ENCODE peak calls at places on chromosomes 1 and 21, in eight cellular contexts. One of them, this sample, is unnamed. For H3K4me1, the result is how much of the 10 kb centered on the place peaks cover.

GRCh38 chr1:14820320-14821085 is 222.0 kb downstream of the KAZN start:
- DNase-seq in colonic mucosa: no peak
- DNase-seq in neural progenitor cell: no peak
- DNase-seq in A549: no peak
- DNase-seq in CD8-positive, alpha-beta T cell: no peak
- DNase-seq in HCT116: no peak
- DNase-seq in ovary: no peak
- DNase-seq in transverse colon: no peak
- DNase-seq in this sample: no peak

GRCh38 chr21:31398574-31398973 is 54.5 kb upstream of the TIAM1 start:
- DNase-seq in A549: no peak
- DNase-seq in transverse colon: no peak
- DNase-seq in colonic mucosa: no peak
- DNase-seq in neural progenitor cell: no peak
- DNase-seq in ovary: no peak
- DNase-seq in CD8-positive, alpha-beta T cell: no peak
- DNase-seq in HCT116: no peak
- DNase-seq in this sample: no peak

GRCh38 chr1:228073870-228074545 is 8.5 kb upstream of the ARF1 start:
- DNase-seq in HCT116: no peak
- DNase-seq in ovary: no peak
- DNase-seq in neural progenitor cell: peak
- DNase-seq in colonic mucosa: no peak
- DNase-seq in transverse colon: no peak
- DNase-seq in CD8-positive, alpha-beta T cell: no peak
- DNase-seq in A549: no peak
- DNase-seq in this sample: no peak

GRCh38 chr21:37198989-37199924 is 67.9 kb downstream of the VPS26C start:
- DNase-seq in ovary: no peak
- DNase-seq in HCT116: peak
- DNase-seq in neural progenitor cell: no peak
- DNase-seq in colonic mucosa: no peak
- DNase-seq in transverse colon: no peak
- DNase-seq in A549: no peak
- DNase-seq in CD8-positive, alpha-beta T cell: no peak
- DNase-seq in this sample: peak

GRCh38 chr1:87686137-87686490 is 357.4 kb downstream of the LMO4 start:
- DNase-seq in colonic mucosa: no peak
- DNase-seq in transverse colon: no peak
- DNase-seq in ovary: no peak
- DNase-seq in HCT116: no peak
- DNase-seq in CD8-positive, alpha-beta T cell: no peak
- DNase-seq in neural progenitor cell: no peak
- DNase-seq in A549: no peak
- DNase-seq in this sample: no peak

GRCh38 chr1:191895462-191896058 is 262.7 kb upstream of the RGS18 start:
- DNase-seq in A549: no peak
- DNase-seq in CD8-positive, alpha-beta T cell: no peak
- DNase-seq in neural progenitor cell: peak
- DNase-seq in transverse colon: no peak
- DNase-seq in ovary: no peak
- DNase-seq in HCT116: no peak
- DNase-seq in colonic mucosa: no peak
- DNase-seq in this sample: no peak

GRCh38 chr1:18175530-18176377 is 68.2 kb downstream of the IGSF21 start:
- DNase-seq in ovary: no peak
- DNase-seq in A549: no peak
- DNase-seq in neural progenitor cell: no peak
- DNase-seq in colonic mucosa: no peak
- DNase-seq in CD8-positive, alpha-beta T cell: no peak
- DNase-seq in transverse colon: no peak
- DNase-seq in HCT116: no peak
- DNase-seq in this sample: no peak

GRCh38 chr1:7389786-7390603 is 381.1 kb upstream of the VAMP3 start:
- DNase-seq in transverse colon: no peak
- DNase-seq in CD8-positive, alpha-beta T cell: no peak
- DNase-seq in HCT116: no peak
- DNase-seq in ovary: no peak
- DNase-seq in colonic mucosa: peak
- DNase-seq in neural progenitor cell: no peak
- DNase-seq in A549: no peak
- DNase-seq in this sample: no peak

GRCh38 chr1:247407180-247407616 is 8.8 kb upstream of the NLRP3 start:
- DNase-seq in colonic mucosa: no peak
- DNase-seq in A549: no peak
- DNase-seq in ovary: no peak
- DNase-seq in neural progenitor cell: no peak
- DNase-seq in HCT116: no peak
- DNase-seq in transverse colon: peak
- DNase-seq in CD8-positive, alpha-beta T cell: peak
- DNase-seq in this sample: no peak

GRCh38 chr1:20120796-20121195 is 1.5 kb upstream of the PLA2G2D start:
- DNase-seq in ovary: no peak
- DNase-seq in A549: no peak
- DNase-seq in CD8-positive, alpha-beta T cell: no peak
- DNase-seq in colonic mucosa: no peak
- DNase-seq in neural progenitor cell: no peak
- DNase-seq in transverse colon: no peak
- DNase-seq in HCT116: no peak
- DNase-seq in this sample: no peak

GRCh38 chr1:226973371-226973897 is 33.3 kb downstream of the COQ8A start:
- DNase-seq in neural progenitor cell: no peak
- DNase-seq in transverse colon: peak
- DNase-seq in HCT116: no peak
- DNase-seq in CD8-positive, alpha-beta T cell: no peak
- DNase-seq in A549: no peak
- DNase-seq in colonic mucosa: no peak
- DNase-seq in ovary: no peak
- DNase-seq in this sample: no peak

GRCh38 chr1:160540859-160541233 is 17.8 kb upstream of the SLAMF6 start:
- DNase-seq in HCT116: no peak
- DNase-seq in ovary: no peak
- DNase-seq in neural progenitor cell: no peak
- DNase-seq in transverse colon: no peak
- DNase-seq in A549: no peak
- DNase-seq in colonic mucosa: no peak
- DNase-seq in CD8-positive, alpha-beta T cell: no peak
- DNase-seq in this sample: no peak

GRCh38 chr1:156935719-156936118 is 15.3 kb downstream of the LRRC71 start:
- DNase-seq in transverse colon: no peak
- DNase-seq in neural progenitor cell: no peak
- DNase-seq in colonic mucosa: no peak
- DNase-seq in A549: no peak
- DNase-seq in ovary: no peak
- DNase-seq in CD8-positive, alpha-beta T cell: no peak
- DNase-seq in HCT116: no peak
- DNase-seq in this sample: no peak

GRCh38 chr1:205670143-205670431 is 10.2 kb downstream of the SLC45A3 start:
- DNase-seq in colonic mucosa: no peak
- DNase-seq in CD8-positive, alpha-beta T cell: no peak
- DNase-seq in HCT116: no peak
- DNase-seq in neural progenitor cell: peak
- DNase-seq in ovary: no peak
- DNase-seq in A549: no peak
- DNase-seq in transverse colon: no peak
- DNase-seq in this sample: no peak

GRCh38 chr1:221141606-221142285 is 262.5 kb downstream of the HLX start:
- DNase-seq in CD8-positive, alpha-beta T cell: no peak
- DNase-seq in transverse colon: no peak
- DNase-seq in A549: no peak
- DNase-seq in neural progenitor cell: peak
- DNase-seq in HCT116: no peak
- DNase-seq in colonic mucosa: no peak
- DNase-seq in ovary: no peak
- DNase-seq in this sample: no peak

GRCh38 chr1:16321176-16321867 is 31.0 kb downstream of the FBXO42 start:
- DNase-seq in colonic mucosa: no peak
- DNase-seq in A549: no peak
- DNase-seq in neural progenitor cell: no peak
- DNase-seq in HCT116: no peak
- DNase-seq in CD8-positive, alpha-beta T cell: no peak
- DNase-seq in transverse colon: no peak
- DNase-seq in ovary: no peak
- DNase-seq in this sample: peak

GRCh38 chr1:31183927-31184554 is 55.6 kb downstream of the NKAIN1 start:
- DNase-seq in HCT116: peak
- DNase-seq in neural progenitor cell: peak
- DNase-seq in transverse colon: peak
- DNase-seq in A549: peak
- DNase-seq in colonic mucosa: peak
- DNase-seq in CD8-positive, alpha-beta T cell: peak
- DNase-seq in ovary: no peak
- DNase-seq in this sample: no peak

DNA sequence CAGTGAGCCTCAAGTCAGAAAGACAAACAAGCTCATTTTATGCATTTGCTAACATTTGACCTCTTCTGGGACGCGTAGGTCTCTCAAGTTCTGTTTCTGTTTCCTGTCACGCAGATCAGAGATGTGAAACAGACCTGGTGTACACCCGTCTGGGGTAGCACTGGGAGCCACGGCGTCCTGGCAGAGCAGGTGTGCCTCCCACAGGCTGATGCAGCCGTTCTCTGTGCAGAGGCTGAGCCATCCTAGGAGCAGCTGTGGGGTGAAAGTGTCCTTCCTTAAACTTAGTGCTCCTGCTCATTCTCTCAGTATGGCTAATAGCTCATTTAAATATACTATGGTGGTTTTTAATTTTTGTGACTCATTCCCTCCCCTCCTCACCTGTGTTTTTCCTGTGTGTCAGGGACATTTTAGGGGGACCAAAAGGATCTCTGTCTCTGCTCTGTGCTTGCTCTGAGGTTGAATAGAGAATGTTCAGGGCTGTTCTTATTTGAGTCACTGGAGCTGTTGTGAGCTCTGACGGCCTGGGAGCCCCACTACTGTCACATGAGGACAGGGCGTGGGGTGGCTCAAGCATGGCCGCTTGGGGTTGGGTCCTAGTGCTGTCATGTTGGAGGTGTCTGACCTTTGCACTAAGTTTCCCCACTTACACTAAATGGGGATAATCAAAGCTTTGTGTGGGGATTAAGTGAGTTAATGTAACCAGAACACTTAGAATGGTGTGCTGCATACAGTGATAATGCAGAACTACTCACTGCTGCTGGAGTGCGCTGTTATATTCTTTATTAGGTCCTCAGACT is 43.0 kb downstream of the GALNT2 start:
- DNase-seq in transverse colon: peak
- DNase-seq in neural progenitor cell: peak
- DNase-seq in colonic mucosa: no peak
- DNase-seq in HCT116: no peak
- DNase-seq in CD8-positive, alpha-beta T cell: peak
- DNase-seq in A549: no peak
- DNase-seq in ovary: no peak
- DNase-seq in this sample: no peak
- TF ChIP-seq CTCF in transverse colon: no peak
- TF ChIP-seq CTCF in neural progenitor cell: no peak
- TF ChIP-seq CTCF in colonic mucosa: no peak
- TF ChIP-seq CTCF in HCT116: no peak
- TF ChIP-seq CTCF in CD8-positive, alpha-beta T cell: peak
- TF ChIP-seq CTCF in A549: no peak
- TF ChIP-seq CTCF in ovary: no peak
- TF ChIP-seq CTCF in this sample: peak

DNA sequence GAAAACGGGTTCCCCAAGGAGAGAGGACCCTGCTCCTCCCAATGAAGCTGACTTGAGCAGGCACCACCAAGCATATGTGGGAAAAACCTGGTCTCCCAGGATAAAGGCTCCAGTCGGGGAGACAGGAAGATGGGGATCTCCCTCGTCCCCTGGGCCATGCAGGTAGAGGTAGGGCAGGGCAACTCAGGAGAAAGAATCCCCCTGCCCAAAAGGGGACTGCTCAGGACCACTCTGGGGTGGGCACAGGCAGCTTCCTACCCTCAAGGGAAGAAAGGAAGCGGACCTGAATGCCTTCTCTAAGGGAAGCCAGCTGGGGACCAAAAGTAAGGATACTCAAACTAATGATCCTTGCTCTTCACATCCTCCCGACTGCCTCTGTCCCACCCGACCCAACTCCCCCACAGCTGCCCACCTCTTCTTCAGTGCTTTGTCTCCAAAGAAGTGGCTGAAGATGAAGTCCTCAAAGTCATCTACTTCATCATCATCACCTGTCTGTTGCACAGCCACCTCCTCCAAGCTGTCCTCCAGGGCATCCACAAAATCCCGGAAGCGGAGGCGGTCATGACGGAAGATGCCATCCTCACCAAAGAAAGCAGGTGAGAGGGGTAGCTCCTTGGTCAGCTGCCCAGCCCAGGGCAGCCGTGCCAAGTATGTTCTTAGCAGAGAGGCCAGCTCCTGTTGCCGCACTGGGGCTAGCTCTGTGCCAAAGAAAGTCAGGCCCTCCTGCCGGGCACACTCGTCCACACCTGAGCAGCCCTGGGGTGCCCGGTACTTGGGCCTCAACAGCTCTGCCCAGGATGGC is 8.8 kb upstream of the PMVK start:
- DNase-seq in transverse colon: no peak
- DNase-seq in colonic mucosa: no peak
- DNase-seq in ovary: peak
- DNase-seq in A549: no peak
- DNase-seq in HCT116: no peak
- DNase-seq in neural progenitor cell: no peak
- DNase-seq in CD8-positive, alpha-beta T cell: no peak
- DNase-seq in this sample: no peak
- H3K27ac ChIP-seq in transverse colon: no peak
- H3K27ac ChIP-seq in colonic mucosa: no peak
- H3K27ac ChIP-seq in ovary: no peak
- H3K27ac ChIP-seq in A549: no peak
- H3K27ac ChIP-seq in HCT116: no peak
- H3K27ac ChIP-seq in neural progenitor cell: no peak
- H3K27ac ChIP-seq in CD8-positive, alpha-beta T cell: no peak
- H3K27ac ChIP-seq in this sample: no peak

DNA sequence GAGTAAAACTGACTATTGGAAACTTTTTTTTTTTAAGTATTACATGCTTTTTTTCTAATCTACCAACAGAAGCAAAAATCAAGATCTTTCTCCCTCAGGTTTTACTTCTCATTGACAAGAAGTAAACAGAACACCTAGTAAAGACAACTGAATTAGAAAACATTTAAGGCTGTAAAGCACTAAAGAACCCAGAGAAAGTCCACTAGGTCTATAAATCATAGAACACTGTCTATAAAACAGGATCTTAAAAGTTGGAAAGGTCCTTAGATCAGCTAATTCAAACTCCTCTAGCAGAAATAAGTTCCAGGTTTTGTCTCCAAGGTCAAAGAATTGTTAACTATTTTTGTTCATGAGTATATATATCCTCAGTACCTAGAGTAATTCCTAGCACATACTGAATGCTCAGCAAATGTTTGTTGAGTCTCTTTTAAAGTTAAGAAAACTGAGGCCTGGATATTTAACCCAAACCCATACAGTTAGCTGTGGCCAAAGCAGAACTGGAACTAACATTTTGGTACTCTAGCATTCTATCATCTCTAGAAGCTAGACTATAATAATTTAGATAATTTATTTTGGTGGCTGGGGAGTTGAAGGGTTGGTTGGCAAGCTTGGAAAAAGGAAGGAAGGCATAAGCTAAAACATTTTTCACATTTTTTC is 3.0 kb downstream of the EPS15 start:
- DNase-seq in HCT116: no peak
- DNase-seq in ovary: no peak
- DNase-seq in transverse colon: no peak
- DNase-seq in A549: no peak
- DNase-seq in neural progenitor cell: no peak
- DNase-seq in colonic mucosa: no peak
- DNase-seq in CD8-positive, alpha-beta T cell: no peak
- DNase-seq in this sample: no peak
- H3K4me1 ChIP-seq in HCT116: under half
- H3K4me1 ChIP-seq in ovary: under half
- H3K4me1 ChIP-seq in transverse colon: half or more
- H3K4me1 ChIP-seq in A549: under half
- H3K4me1 ChIP-seq in neural progenitor cell: under half
- H3K4me1 ChIP-seq in colonic mucosa: under half
- H3K4me1 ChIP-seq in CD8-positive, alpha-beta T cell: half or more
- H3K4me1 ChIP-seq in this sample: under half

GRCh38 chr21:44297525-44298290 is 2.1 kb upstream of the PFKL start:
- DNase-seq in A549: peak
- DNase-seq in neural progenitor cell: peak
- DNase-seq in HCT116: peak
- DNase-seq in colonic mucosa: peak
- DNase-seq in CD8-positive, alpha-beta T cell: peak
- DNase-seq in transverse colon: peak
- DNase-seq in ovary: peak
- DNase-seq in this sample: peak
- TF ChIP-seq CTCF in A549: peak
- TF ChIP-seq CTCF in neural progenitor cell: peak
- TF ChIP-seq CTCF in HCT116: peak
- TF ChIP-seq CTCF in colonic mucosa: peak
- TF ChIP-seq CTCF in CD8-positive, alpha-beta T cell: peak
- TF ChIP-seq CTCF in transverse colon: peak
- TF ChIP-seq CTCF in ovary: peak
- TF ChIP-seq CTCF in this sample: peak